ENCODE peak calls at places on chromosome 19, in ten cellular contexts. One of them, this sample, is unnamed.

GRCh38 chr19:3054972-3055740 is 7.1 kb downstream of the TLE5 start:
- DNase-seq in neural crest cell: no peak
- DNase-seq in head of caudate nucleus: peak; percentile 73
- DNase-seq in A673: no peak
- DNase-seq in stimulated activated CD4-positive, alpha-beta T cell treated with anti-CD3 and anti-CD28 coated beads, Interleukin-1b, Interleukin-23, amount 100 ng/mL, for 1 hour: no peak
- DNase-seq in neuronal stem cell: no peak
- DNase-seq in H7: peak; percentile 59
- DNase-seq in activated naive CD8-positive, alpha-beta T cell treated with anti-CD3 and anti-CD28 coated beads, Interleukin-2, amount 10 ng/mL, durations not matched to agents 7 days and 5 days: no peak
- DNase-seq in HS-27A: no peak
- DNase-seq in right lobe of liver: no peak
- DNase-seq in this sample: no peak

GRCh38 chr19:3292958-3293529 is 68.6 kb downstream of the CELF5 start:
- DNase-seq in right lobe of liver: peak; percentile 75
- DNase-seq in activated naive CD8-positive, alpha-beta T cell treated with anti-CD3 and anti-CD28 coated beads, Interleukin-2, amount 10 ng/mL, durations not matched to agents 7 days and 5 days: no peak
- DNase-seq in neural crest cell: no peak
- DNase-seq in HS-27A: no peak
- DNase-seq in head of caudate nucleus: no peak
- DNase-seq in A673: no peak
- DNase-seq in neuronal stem cell: no peak
- DNase-seq in stimulated activated CD4-positive, alpha-beta T cell treated with anti-CD3 and anti-CD28 coated beads, Interleukin-1b, Interleukin-23, amount 100 ng/mL, for 1 hour: no peak
- DNase-seq in H7: peak; percentile 24
- DNase-seq in this sample: no peak

GRCh38 chr19:40831502-40832430 is 18.5 kb downstream of the CYP2A6 start:
- DNase-seq in H7: no peak
- DNase-seq in neural crest cell: no peak
- DNase-seq in activated naive CD8-positive, alpha-beta T cell treated with anti-CD3 and anti-CD28 coated beads, Interleukin-2, amount 10 ng/mL, durations not matched to agents 7 days and 5 days: no peak
- DNase-seq in A673: no peak
- DNase-seq in stimulated activated CD4-positive, alpha-beta T cell treated with anti-CD3 and anti-CD28 coated beads, Interleukin-1b, Interleukin-23, amount 100 ng/mL, for 1 hour: no peak
- DNase-seq in HS-27A: peak; percentile 98
- DNase-seq in right lobe of liver: no peak
- DNase-seq in neuronal stem cell: no peak
- DNase-seq in head of caudate nucleus: no peak
- DNase-seq in this sample: no peak

GRCh38 chr19:50897191-50897607 is 14.0 kb downstream of the KLK4 start:
- DNase-seq in A673: no peak
- DNase-seq in neural crest cell: no peak
- DNase-seq in HS-27A: no peak
- DNase-seq in head of caudate nucleus: no peak
- DNase-seq in activated naive CD8-positive, alpha-beta T cell treated with anti-CD3 and anti-CD28 coated beads, Interleukin-2, amount 10 ng/mL, durations not matched to agents 7 days and 5 days: no peak
- DNase-seq in neuronal stem cell: no peak
- DNase-seq in right lobe of liver: no peak
- DNase-seq in stimulated activated CD4-positive, alpha-beta T cell treated with anti-CD3 and anti-CD28 coated beads, Interleukin-1b, Interleukin-23, amount 100 ng/mL, for 1 hour: no peak
- DNase-seq in H7: no peak
- DNase-seq in this sample: no peak

GRCh38 chr19:52991021-52991420 is 22.7 kb upstream of the ERVV-1 start:
- DNase-seq in A673: no peak
- DNase-seq in neural crest cell: no peak
- DNase-seq in HS-27A: no peak
- DNase-seq in head of caudate nucleus: no peak
- DNase-seq in right lobe of liver: no peak
- DNase-seq in stimulated activated CD4-positive, alpha-beta T cell treated with anti-CD3 and anti-CD28 coated beads, Interleukin-1b, Interleukin-23, amount 100 ng/mL, for 1 hour: no peak
- DNase-seq in H7: no peak
- DNase-seq in activated naive CD8-positive, alpha-beta T cell treated with anti-CD3 and anti-CD28 coated beads, Interleukin-2, amount 10 ng/mL, durations not matched to agents 7 days and 5 days: no peak
- DNase-seq in neuronal stem cell: no peak
- DNase-seq in this sample: no peak

GRCh38 chr19:27975419-27976005 is 1237.4 kb downstream of the UQCRFS1 start:
- DNase-seq in neuronal stem cell: no peak
- DNase-seq in A673: no peak
- DNase-seq in stimulated activated CD4-positive, alpha-beta T cell treated with anti-CD3 and anti-CD28 coated beads, Interleukin-1b, Interleukin-23, amount 100 ng/mL, for 1 hour: no peak
- DNase-seq in activated naive CD8-positive, alpha-beta T cell treated with anti-CD3 and anti-CD28 coated beads, Interleukin-2, amount 10 ng/mL, durations not matched to agents 7 days and 5 days: no peak
- DNase-seq in HS-27A: no peak
- DNase-seq in right lobe of liver: no peak
- DNase-seq in head of caudate nucleus: no peak
- DNase-seq in H7: no peak
- DNase-seq in neural crest cell: no peak
- DNase-seq in this sample: no peak

GRCh38 chr19:36819130-36819630 is 19.0 kb downstream of the ZNF790 start:
- DNase-seq in A673: no peak
- DNase-seq in H7: no peak
- DNase-seq in activated naive CD8-positive, alpha-beta T cell treated with anti-CD3 and anti-CD28 coated beads, Interleukin-2, amount 10 ng/mL, durations not matched to agents 7 days and 5 days: no peak
- DNase-seq in head of caudate nucleus: no peak
- DNase-seq in right lobe of liver: no peak
- DNase-seq in neural crest cell: no peak
- DNase-seq in stimulated activated CD4-positive, alpha-beta T cell treated with anti-CD3 and anti-CD28 coated beads, Interleukin-1b, Interleukin-23, amount 100 ng/mL, for 1 hour: no peak
- DNase-seq in HS-27A: no peak
- DNase-seq in neuronal stem cell: no peak
- DNase-seq in this sample: no peak

GRCh38 chr19:10508707-10509106 is 5.6 kb upstream of the KEAP1 start:
- DNase-seq in neural crest cell: no peak
- DNase-seq in neuronal stem cell: no peak
- DNase-seq in H7: no peak
- DNase-seq in activated naive CD8-positive, alpha-beta T cell treated with anti-CD3 and anti-CD28 coated beads, Interleukin-2, amount 10 ng/mL, durations not matched to agents 7 days and 5 days: no peak
- DNase-seq in HS-27A: no peak
- DNase-seq in A673: no peak
- DNase-seq in head of caudate nucleus: no peak
- DNase-seq in right lobe of liver: no peak
- DNase-seq in stimulated activated CD4-positive, alpha-beta T cell treated with anti-CD3 and anti-CD28 coated beads, Interleukin-1b, Interleukin-23, amount 100 ng/mL, for 1 hour: no peak
- DNase-seq in this sample: no peak

GRCh38 chr19:51025401-51025800 is 1.0 kb downstream of the KLK11 start:
- DNase-seq in H7: no peak
- DNase-seq in neural crest cell: no peak
- DNase-seq in right lobe of liver: no peak
- DNase-seq in neuronal stem cell: no peak
- DNase-seq in stimulated activated CD4-positive, alpha-beta T cell treated with anti-CD3 and anti-CD28 coated beads, Interleukin-1b, Interleukin-23, amount 100 ng/mL, for 1 hour: no peak
- DNase-seq in head of caudate nucleus: no peak
- DNase-seq in HS-27A: no peak
- DNase-seq in A673: no peak
- DNase-seq in activated naive CD8-positive, alpha-beta T cell treated with anti-CD3 and anti-CD28 coated beads, Interleukin-2, amount 10 ng/mL, durations not matched to agents 7 days and 5 days: no peak
- DNase-seq in this sample: no peak

GRCh38 chr19:7994923-7995682 is 10.3 kb downstream of the ELAVL1 start:
- DNase-seq in neuronal stem cell: no peak
- DNase-seq in activated naive CD8-positive, alpha-beta T cell treated with anti-CD3 and anti-CD28 coated beads, Interleukin-2, amount 10 ng/mL, durations not matched to agents 7 days and 5 days: no peak
- DNase-seq in right lobe of liver: no peak
- DNase-seq in HS-27A: no peak
- DNase-seq in neural crest cell: no peak
- DNase-seq in stimulated activated CD4-positive, alpha-beta T cell treated with anti-CD3 and anti-CD28 coated beads, Interleukin-1b, Interleukin-23, amount 100 ng/mL, for 1 hour: no peak
- DNase-seq in A673: no peak
- DNase-seq in head of caudate nucleus: no peak
- DNase-seq in H7: no peak
- DNase-seq in this sample: no peak

GRCh38 chr19:49151339-49152217 is 3.6 kb downstream of the HRC start:
- DNase-seq in A673: peak; percentile 94
- DNase-seq in neural crest cell: peak; percentile 48
- DNase-seq in stimulated activated CD4-positive, alpha-beta T cell treated with anti-CD3 and anti-CD28 coated beads, Interleukin-1b, Interleukin-23, amount 100 ng/mL, for 1 hour: no peak
- DNase-seq in head of caudate nucleus: peak; percentile 37
- DNase-seq in neuronal stem cell: no peak
- DNase-seq in H7: peak; percentile 98
- DNase-seq in right lobe of liver: peak; percentile 63
- DNase-seq in activated naive CD8-positive, alpha-beta T cell treated with anti-CD3 and anti-CD28 coated beads, Interleukin-2, amount 10 ng/mL, durations not matched to agents 7 days and 5 days: peak; percentile 63
- DNase-seq in HS-27A: no peak
- DNase-seq in this sample: peak; percentile 15

GRCh38 chr19:7500811-7501450 is 12.1 kb upstream of the PEX11G start:
- DNase-seq in A673: peak; percentile 80
- DNase-seq in stimulated activated CD4-positive, alpha-beta T cell treated with anti-CD3 and anti-CD28 coated beads, Interleukin-1b, Interleukin-23, amount 100 ng/mL, for 1 hour: no peak
- DNase-seq in head of caudate nucleus: peak; percentile 96
- DNase-seq in neural crest cell: peak; percentile 69
- DNase-seq in activated naive CD8-positive, alpha-beta T cell treated with anti-CD3 and anti-CD28 coated beads, Interleukin-2, amount 10 ng/mL, durations not matched to agents 7 days and 5 days: peak; percentile 74
- DNase-seq in right lobe of liver: peak; percentile 58
- DNase-seq in HS-27A: no peak
- DNase-seq in H7: peak; percentile 98
- DNase-seq in neuronal stem cell: peak; percentile 75
- DNase-seq in this sample: no peak

GRCh38 chr19:17357724-17358123 is 19.4 kb downstream of the PLVAP start:
- DNase-seq in right lobe of liver: no peak
- DNase-seq in head of caudate nucleus: no peak
- DNase-seq in A673: no peak
- DNase-seq in H7: peak; percentile 30
- DNase-seq in neuronal stem cell: no peak
- DNase-seq in stimulated activated CD4-positive, alpha-beta T cell treated with anti-CD3 and anti-CD28 coated beads, Interleukin-1b, Interleukin-23, amount 100 ng/mL, for 1 hour: no peak
- DNase-seq in activated naive CD8-positive, alpha-beta T cell treated with anti-CD3 and anti-CD28 coated beads, Interleukin-2, amount 10 ng/mL, durations not matched to agents 7 days and 5 days: no peak
- DNase-seq in neural crest cell: no peak
- DNase-seq in HS-27A: no peak
- DNase-seq in this sample: no peak

GRCh38 chr19:57558525-57558924 is 1.1 kb downstream of the ZNF550 start:
- DNase-seq in neuronal stem cell: no peak
- DNase-seq in HS-27A: no peak
- DNase-seq in stimulated activated CD4-positive, alpha-beta T cell treated with anti-CD3 and anti-CD28 coated beads, Interleukin-1b, Interleukin-23, amount 100 ng/mL, for 1 hour: no peak
- DNase-seq in H7: peak; percentile 36
- DNase-seq in head of caudate nucleus: no peak
- DNase-seq in right lobe of liver: no peak
- DNase-seq in activated naive CD8-positive, alpha-beta T cell treated with anti-CD3 and anti-CD28 coated beads, Interleukin-2, amount 10 ng/mL, durations not matched to agents 7 days and 5 days: no peak
- DNase-seq in A673: peak; percentile 23
- DNase-seq in neural crest cell: no peak
- DNase-seq in this sample: no peak

GRCh38 chr19:10876459-10877240 is 5.3 kb downstream of the CARM1 start:
- DNase-seq in stimulated activated CD4-positive, alpha-beta T cell treated with anti-CD3 and anti-CD28 coated beads, Interleukin-1b, Interleukin-23, amount 100 ng/mL, for 1 hour: no peak
- DNase-seq in right lobe of liver: no peak
- DNase-seq in neuronal stem cell: no peak
- DNase-seq in activated naive CD8-positive, alpha-beta T cell treated with anti-CD3 and anti-CD28 coated beads, Interleukin-2, amount 10 ng/mL, durations not matched to agents 7 days and 5 days: no peak
- DNase-seq in neural crest cell: no peak
- DNase-seq in A673: no peak
- DNase-seq in head of caudate nucleus: no peak
- DNase-seq in H7: no peak
- DNase-seq in HS-27A: no peak
- DNase-seq in this sample: no peak

GRCh38 chr19:42441047-42441440 is 1.7 kb downstream of the CXCL17 start:
- DNase-seq in H7: no peak
- DNase-seq in A673: no peak
- DNase-seq in head of caudate nucleus: no peak
- DNase-seq in activated naive CD8-positive, alpha-beta T cell treated with anti-CD3 and anti-CD28 coated beads, Interleukin-2, amount 10 ng/mL, durations not matched to agents 7 days and 5 days: no peak
- DNase-seq in HS-27A: no peak
- DNase-seq in right lobe of liver: no peak
- DNase-seq in neural crest cell: no peak
- DNase-seq in stimulated activated CD4-positive, alpha-beta T cell treated with anti-CD3 and anti-CD28 coated beads, Interleukin-1b, Interleukin-23, amount 100 ng/mL, for 1 hour: no peak
- DNase-seq in neuronal stem cell: no peak
- DNase-seq in this sample: no peak

GRCh38 chr19:45972081-45972943 is 1.4 kb downstream of the NOVA2 start:
- DNase-seq in head of caudate nucleus: peak; percentile 81
- DNase-seq in HS-27A: no peak
- DNase-seq in A673: no peak
- DNase-seq in activated naive CD8-positive, alpha-beta T cell treated with anti-CD3 and anti-CD28 coated beads, Interleukin-2, amount 10 ng/mL, durations not matched to agents 7 days and 5 days: peak; percentile 34
- DNase-seq in neural crest cell: no peak
- DNase-seq in right lobe of liver: peak; percentile 28
- DNase-seq in H7: no peak
- DNase-seq in neuronal stem cell: no peak
- DNase-seq in stimulated activated CD4-positive, alpha-beta T cell treated with anti-CD3 and anti-CD28 coated beads, Interleukin-1b, Interleukin-23, amount 100 ng/mL, for 1 hour: no peak
- DNase-seq in this sample: no peak

GRCh38 chr19:34351382-34351802 is 13.6 kb upstream of the GPI start:
- DNase-seq in neural crest cell: no peak
- DNase-seq in right lobe of liver: no peak
- DNase-seq in neuronal stem cell: no peak
- DNase-seq in head of caudate nucleus: no peak
- DNase-seq in HS-27A: no peak
- DNase-seq in H7: no peak
- DNase-seq in activated naive CD8-positive, alpha-beta T cell treated with anti-CD3 and anti-CD28 coated beads, Interleukin-2, amount 10 ng/mL, durations not matched to agents 7 days and 5 days: peak; percentile 59
- DNase-seq in stimulated activated CD4-positive, alpha-beta T cell treated with anti-CD3 and anti-CD28 coated beads, Interleukin-1b, Interleukin-23, amount 100 ng/mL, for 1 hour: no peak
- DNase-seq in A673: no peak
- DNase-seq in this sample: no peak

GRCh38 chr19:15640294-15640903 is at the start of gene CYP4F3:
- DNase-seq in H7: no peak
- DNase-seq in neural crest cell: no peak
- DNase-seq in head of caudate nucleus: no peak
- DNase-seq in activated naive CD8-positive, alpha-beta T cell treated with anti-CD3 and anti-CD28 coated beads, Interleukin-2, amount 10 ng/mL, durations not matched to agents 7 days and 5 days: no peak
- DNase-seq in A673: peak; percentile 64
- DNase-seq in stimulated activated CD4-positive, alpha-beta T cell treated with anti-CD3 and anti-CD28 coated beads, Interleukin-1b, Interleukin-23, amount 100 ng/mL, for 1 hour: no peak
- DNase-seq in right lobe of liver: peak; percentile 94
- DNase-seq in neuronal stem cell: no peak
- DNase-seq in HS-27A: no peak
- DNase-seq in this sample: no peak

GRCh38 chr19:4606921-4607678 is 32.2 kb upstream of the TNFAIP8L1 start:
- DNase-seq in neuronal stem cell: peak; percentile 75
- DNase-seq in H7: peak; percentile 91
- DNase-seq in activated naive CD8-positive, alpha-beta T cell treated with anti-CD3 and anti-CD28 coated beads, Interleukin-2, amount 10 ng/mL, durations not matched to agents 7 days and 5 days: no peak
- DNase-seq in right lobe of liver: peak; percentile 80
- DNase-seq in A673: peak; percentile 53
- DNase-seq in HS-27A: no peak
- DNase-seq in neural crest cell: peak; percentile 64
- DNase-seq in head of caudate nucleus: peak; percentile 30
- DNase-seq in stimulated activated CD4-positive, alpha-beta T cell treated with anti-CD3 and anti-CD28 coated beads, Interleukin-1b, Interleukin-23, amount 100 ng/mL, for 1 hour: no peak
- DNase-seq in this sample: no peak

GRCh38 chr19:49442793-49443365 is 1.6 kb upstream of the SLC17A7 start:
- DNase-seq in right lobe of liver: peak; percentile 97
- DNase-seq in stimulated activated CD4-positive, alpha-beta T cell treated with anti-CD3 and anti-CD28 coated beads, Interleukin-1b, Interleukin-23, amount 100 ng/mL, for 1 hour: no peak
- DNase-seq in HS-27A: peak; percentile 89
- DNase-seq in activated naive CD8-positive, alpha-beta T cell treated with anti-CD3 and anti-CD28 coated beads, Interleukin-2, amount 10 ng/mL, durations not matched to agents 7 days and 5 days: peak; percentile 76
- DNase-seq in A673: peak; percentile 96
- DNase-seq in H7: peak; percentile 98
- DNase-seq in neuronal stem cell: peak; percentile 92
- DNase-seq in head of caudate nucleus: peak; percentile 10
- DNase-seq in neural crest cell: peak; percentile 72
- DNase-seq in this sample: peak; percentile 41

GRCh38 chr19:31002852-31003251 is 346.4 kb downstream of the TSHZ3 start:
- DNase-seq in A673: no peak
- DNase-seq in H7: peak; percentile 17
- DNase-seq in right lobe of liver: no peak
- DNase-seq in HS-27A: no peak
- DNase-seq in neural crest cell: no peak
- DNase-seq in neuronal stem cell: no peak
- DNase-seq in stimulated activated CD4-positive, alpha-beta T cell treated with anti-CD3 and anti-CD28 coated beads, Interleukin-1b, Interleukin-23, amount 100 ng/mL, for 1 hour: no peak
- DNase-seq in head of caudate nucleus: no peak
- DNase-seq in activated naive CD8-positive, alpha-beta T cell treated with anti-CD3 and anti-CD28 coated beads, Interleukin-2, amount 10 ng/mL, durations not matched to agents 7 days and 5 days: no peak
- DNase-seq in this sample: no peak

GRCh38 chr19:11195169-11195568 is 2.2 kb downstream of the KANK2 start:
- DNase-seq in neural crest cell: no peak
- DNase-seq in stimulated activated CD4-positive, alpha-beta T cell treated with anti-CD3 and anti-CD28 coated beads, Interleukin-1b, Interleukin-23, amount 100 ng/mL, for 1 hour: no peak
- DNase-seq in right lobe of liver: no peak
- DNase-seq in A673: no peak
- DNase-seq in H7: no peak
- DNase-seq in HS-27A: no peak
- DNase-seq in neuronal stem cell: no peak
- DNase-seq in activated naive CD8-positive, alpha-beta T cell treated with anti-CD3 and anti-CD28 coated beads, Interleukin-2, amount 10 ng/mL, durations not matched to agents 7 days and 5 days: no peak
- DNase-seq in head of caudate nucleus: no peak
- DNase-seq in this sample: no peak

GRCh38 chr19:48064509-48064908 is 20.6 kb upstream of the CABP5 start:
- DNase-seq in stimulated activated CD4-positive, alpha-beta T cell treated with anti-CD3 and anti-CD28 coated beads, Interleukin-1b, Interleukin-23, amount 100 ng/mL, for 1 hour: no peak
- DNase-seq in head of caudate nucleus: no peak
- DNase-seq in activated naive CD8-positive, alpha-beta T cell treated with anti-CD3 and anti-CD28 coated beads, Interleukin-2, amount 10 ng/mL, durations not matched to agents 7 days and 5 days: no peak
- DNase-seq in neural crest cell: no peak
- DNase-seq in right lobe of liver: no peak
- DNase-seq in A673: no peak
- DNase-seq in HS-27A: peak; percentile 8
- DNase-seq in H7: peak; percentile 58
- DNase-seq in neuronal stem cell: no peak
- DNase-seq in this sample: no peak

GRCh38 chr19:13156968-13157882 is 7.0 kb downstream of the IER2 start:
- DNase-seq in H7: no peak
- DNase-seq in A673: no peak
- DNase-seq in stimulated activated CD4-positive, alpha-beta T cell treated with anti-CD3 and anti-CD28 coated beads, Interleukin-1b, Interleukin-23, amount 100 ng/mL, for 1 hour: no peak
- DNase-seq in activated naive CD8-positive, alpha-beta T cell treated with anti-CD3 and anti-CD28 coated beads, Interleukin-2, amount 10 ng/mL, durations not matched to agents 7 days and 5 days: no peak
- DNase-seq in neural crest cell: no peak
- DNase-seq in HS-27A: no peak
- DNase-seq in head of caudate nucleus: no peak
- DNase-seq in right lobe of liver: no peak
- DNase-seq in neuronal stem cell: no peak
- DNase-seq in this sample: no peak

GRCh38 chr19:46602392-46603194 is 1.5 kb downstream of the CALM3 start:
- DNase-seq in A673: no peak
- DNase-seq in stimulated activated CD4-positive, alpha-beta T cell treated with anti-CD3 and anti-CD28 coated beads, Interleukin-1b, Interleukin-23, amount 100 ng/mL, for 1 hour: no peak
- DNase-seq in activated naive CD8-positive, alpha-beta T cell treated with anti-CD3 and anti-CD28 coated beads, Interleukin-2, amount 10 ng/mL, durations not matched to agents 7 days and 5 days: no peak
- DNase-seq in neural crest cell: no peak
- DNase-seq in neuronal stem cell: no peak
- DNase-seq in H7: peak; percentile 65
- DNase-seq in right lobe of liver: peak; percentile 32
- DNase-seq in head of caudate nucleus: peak; percentile 71
- DNase-seq in HS-27A: no peak
- DNase-seq in this sample: no peak

GRCh38 chr19:10183926-10184325 is 10.8 kb downstream of the DNMT1 start:
- DNase-seq in neuronal stem cell: no peak
- DNase-seq in H7: no peak
- DNase-seq in HS-27A: no peak
- DNase-seq in A673: no peak
- DNase-seq in right lobe of liver: no peak
- DNase-seq in head of caudate nucleus: no peak
- DNase-seq in neural crest cell: no peak
- DNase-seq in activated naive CD8-positive, alpha-beta T cell treated with anti-CD3 and anti-CD28 coated beads, Interleukin-2, amount 10 ng/mL, durations not matched to agents 7 days and 5 days: no peak
- DNase-seq in stimulated activated CD4-positive, alpha-beta T cell treated with anti-CD3 and anti-CD28 coated beads, Interleukin-1b, Interleukin-23, amount 100 ng/mL, for 1 hour: no peak
- DNase-seq in this sample: no peak

GRCh38 chr19:54928299-54928698 is 19.0 kb downstream of the NLRP7 start:
- DNase-seq in head of caudate nucleus: no peak
- DNase-seq in neuronal stem cell: no peak
- DNase-seq in activated naive CD8-positive, alpha-beta T cell treated with anti-CD3 and anti-CD28 coated beads, Interleukin-2, amount 10 ng/mL, durations not matched to agents 7 days and 5 days: no peak
- DNase-seq in H7: no peak
- DNase-seq in A673: peak; percentile 22
- DNase-seq in HS-27A: no peak
- DNase-seq in right lobe of liver: no peak
- DNase-seq in neural crest cell: no peak
- DNase-seq in stimulated activated CD4-positive, alpha-beta T cell treated with anti-CD3 and anti-CD28 coated beads, Interleukin-1b, Interleukin-23, amount 100 ng/mL, for 1 hour: no peak
- DNase-seq in this sample: no peak